ENCODE peak calls at places on chromosomes 5 and 9, in seven cellular contexts. One of them, this sample, is unnamed.

GRCh38 chr9:138042146-138042545 is 164.6 kb downstream of the CACNA1B start:
- DNase-seq in mesenchymal stem cell: no peak
- DNase-seq in H1: no peak
- DNase-seq in neuronal stem cell: no peak
- DNase-seq in mesendoderm: no peak
- DNase-seq in trophoblast cell: no peak
- DNase-seq in H9: no peak
- DNase-seq in this sample: no peak

GRCh38 chr5:122311888-122312669 is at the start of gene SNCAIP:
- DNase-seq in mesenchymal stem cell: peak
- DNase-seq in H1: no peak
- DNase-seq in neuronal stem cell: peak
- DNase-seq in mesendoderm: peak
- DNase-seq in trophoblast cell: peak
- DNase-seq in H9: peak
- DNase-seq in this sample: peak

GRCh38 chr9:72292184-72292787 is 72.7 kb downstream of the ZFAND5 start:
- DNase-seq in mesenchymal stem cell: peak
- DNase-seq in H1: no peak
- DNase-seq in neuronal stem cell: no peak
- DNase-seq in mesendoderm: no peak
- DNase-seq in trophoblast cell: no peak
- DNase-seq in H9: no peak
- DNase-seq in this sample: peak

GRCh38 chr5:151048526-151048925 is 28.1 kb downstream of the GPX3 start:
- DNase-seq in mesenchymal stem cell: peak
- DNase-seq in H1: no peak
- DNase-seq in neuronal stem cell: no peak
- DNase-seq in mesendoderm: peak
- DNase-seq in trophoblast cell: no peak
- DNase-seq in H9: peak
- DNase-seq in this sample: no peak

GRCh38 chr5:179823937-179824744 is 3.4 kb downstream of the SQSTM1 start:
- DNase-seq in mesenchymal stem cell: no peak
- DNase-seq in H1: no peak
- DNase-seq in neuronal stem cell: no peak
- DNase-seq in mesendoderm: no peak
- DNase-seq in trophoblast cell: no peak
- DNase-seq in H9: no peak
- DNase-seq in this sample: no peak

GRCh38 chr9:104575451-104575850 is 6.5 kb downstream of the OR13C8 start:
- DNase-seq in mesenchymal stem cell: no peak
- DNase-seq in H1: no peak
- DNase-seq in neuronal stem cell: no peak
- DNase-seq in mesendoderm: no peak
- DNase-seq in trophoblast cell: no peak
- DNase-seq in H9: no peak
- DNase-seq in this sample: no peak

GRCh38 chr5:5702934-5703333 is 280.5 kb downstream of the ICE1 start:
- DNase-seq in mesenchymal stem cell: no peak
- DNase-seq in H1: no peak
- DNase-seq in neuronal stem cell: no peak
- DNase-seq in mesendoderm: no peak
- DNase-seq in trophoblast cell: no peak
- DNase-seq in H9: no peak
- DNase-seq in this sample: no peak

GRCh38 chr5:34597034-34597433 is 59.1 kb upstream of the RAI14 start:
- DNase-seq in mesenchymal stem cell: no peak
- DNase-seq in H1: no peak
- DNase-seq in neuronal stem cell: no peak
- DNase-seq in mesendoderm: no peak
- DNase-seq in trophoblast cell: no peak
- DNase-seq in H9: no peak
- DNase-seq in this sample: no peak

GRCh38 chr9:93380410-93381060 is 71.0 kb upstream of the FAM120A start:
- DNase-seq in mesenchymal stem cell: no peak
- DNase-seq in H1: no peak
- DNase-seq in neuronal stem cell: no peak
- DNase-seq in mesendoderm: peak
- DNase-seq in trophoblast cell: no peak
- DNase-seq in H9: no peak
- DNase-seq in this sample: no peak

GRCh38 chr9:136310273-136311030 is 6.6 kb upstream of the CCDC187 start:
- DNase-seq in mesenchymal stem cell: no peak
- DNase-seq in H1: no peak
- DNase-seq in neuronal stem cell: no peak
- DNase-seq in mesendoderm: no peak
- DNase-seq in trophoblast cell: no peak
- DNase-seq in H9: no peak
- DNase-seq in this sample: no peak

GRCh38 chr9:132837501-132838268 is 40.4 kb downstream of the AK8 start:
- DNase-seq in mesenchymal stem cell: no peak
- DNase-seq in H1: no peak
- DNase-seq in neuronal stem cell: no peak
- DNase-seq in mesendoderm: no peak
- DNase-seq in trophoblast cell: no peak
- DNase-seq in H9: no peak
- DNase-seq in this sample: no peak

GRCh38 chr5:170342153-170342552 is 44.6 kb upstream of the LCP2 start:
- DNase-seq in mesenchymal stem cell: no peak
- DNase-seq in H1: no peak
- DNase-seq in neuronal stem cell: no peak
- DNase-seq in mesendoderm: no peak
- DNase-seq in trophoblast cell: no peak
- DNase-seq in H9: no peak
- DNase-seq in this sample: no peak

GRCh38 chr5:127031147-127031862 is 947 bp upstream of the MARCHF3 start:
- DNase-seq in mesenchymal stem cell: no peak
- DNase-seq in H1: no peak
- DNase-seq in neuronal stem cell: no peak
- DNase-seq in mesendoderm: no peak
- DNase-seq in trophoblast cell: no peak
- DNase-seq in H9: peak
- DNase-seq in this sample: no peak

GRCh38 chr9:92986175-92987110 is 39.1 kb downstream of the FGD3 start:
- DNase-seq in mesenchymal stem cell: peak
- DNase-seq in H1: no peak
- DNase-seq in neuronal stem cell: no peak
- DNase-seq in mesendoderm: peak
- DNase-seq in trophoblast cell: no peak
- DNase-seq in H9: no peak
- DNase-seq in this sample: no peak

DNA sequence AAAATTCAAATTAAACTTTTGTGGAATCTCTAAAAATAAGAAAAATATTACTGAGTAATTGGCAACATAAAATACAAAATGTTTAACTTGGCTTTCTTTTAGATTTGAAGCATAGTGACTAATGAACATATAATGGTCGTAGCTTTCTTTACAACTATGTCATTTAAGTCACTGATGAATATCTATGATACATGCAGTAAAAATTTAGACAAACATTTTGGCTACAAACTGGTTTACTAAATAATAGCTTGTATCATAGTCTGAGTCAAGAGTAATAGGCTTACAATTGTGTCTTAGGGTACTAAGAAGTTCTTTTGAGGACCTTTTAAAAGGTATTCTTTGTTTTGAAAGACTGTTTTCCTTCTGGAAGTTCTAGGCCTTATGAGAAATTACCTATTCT is 2.0 kb upstream of the APC start:
- DNase-seq in mesenchymal stem cell: peak
- DNase-seq in H1: no peak
- DNase-seq in neuronal stem cell: no peak
- DNase-seq in mesendoderm: no peak
- DNase-seq in trophoblast cell: peak
- DNase-seq in H9: no peak
- DNase-seq in this sample: peak
- H4K8ac ChIP-seq in mesenchymal stem cell: no peak
- H4K8ac ChIP-seq in H1: no peak
- H4K8ac ChIP-seq in neuronal stem cell: no peak
- H4K8ac ChIP-seq in mesendoderm: no peak
- H4K8ac ChIP-seq in trophoblast cell: no peak
- H4K8ac ChIP-seq in H9: no peak
- H4K8ac ChIP-seq in this sample: no peak

GRCh38 chr5:173507171-173507570 is 109.3 kb downstream of the BOD1 start:
- DNase-seq in mesenchymal stem cell: no peak
- DNase-seq in H1: no peak
- DNase-seq in neuronal stem cell: no peak
- DNase-seq in mesendoderm: no peak
- DNase-seq in trophoblast cell: no peak
- DNase-seq in H9: no peak
- DNase-seq in this sample: no peak
- H2BK120ac ChIP-seq in mesenchymal stem cell: no peak
- H2BK120ac ChIP-seq in H1: no peak
- H2BK120ac ChIP-seq in neuronal stem cell: no peak
- H2BK120ac ChIP-seq in mesendoderm: no peak
- H2BK120ac ChIP-seq in trophoblast cell: no peak
- H2BK120ac ChIP-seq in H9: no peak
- H2BK120ac ChIP-seq in this sample: no peak

GRCh38 chr5:139301766-139302499 is 8.4 kb downstream of the MATR3 start:
- DNase-seq in mesenchymal stem cell: no peak
- DNase-seq in H1: no peak
- DNase-seq in neuronal stem cell: no peak
- DNase-seq in mesendoderm: no peak
- DNase-seq in trophoblast cell: peak
- DNase-seq in H9: no peak
- DNase-seq in this sample: no peak
- H4K8ac ChIP-seq in mesenchymal stem cell: no peak
- H4K8ac ChIP-seq in H1: no peak
- H4K8ac ChIP-seq in neuronal stem cell: no peak
- H4K8ac ChIP-seq in mesendoderm: no peak
- H4K8ac ChIP-seq in trophoblast cell: no peak
- H4K8ac ChIP-seq in H9: no peak
- H4K8ac ChIP-seq in this sample: no peak

DNA sequence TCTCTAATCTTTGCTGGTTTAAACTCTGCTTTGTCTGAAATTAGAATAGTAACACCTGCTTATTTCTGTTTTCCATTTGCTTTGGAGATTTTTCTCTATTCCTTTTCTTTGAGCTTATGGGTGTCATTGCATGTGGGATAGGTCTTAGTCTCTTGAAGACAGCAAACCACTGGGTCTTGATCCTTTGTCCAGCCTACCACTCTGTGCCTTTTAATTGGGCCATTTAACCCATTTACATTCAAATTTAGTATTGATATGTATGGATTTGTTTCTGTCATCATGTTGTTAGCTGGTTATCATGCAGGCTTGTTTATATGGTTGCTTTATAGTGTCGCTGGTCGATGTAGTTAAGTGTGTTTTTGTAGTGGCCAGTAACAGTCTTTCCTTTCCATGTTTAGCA is 914.7 kb downstream of the MAT2B start:
- DNase-seq in mesenchymal stem cell: no peak
- DNase-seq in H1: no peak
- DNase-seq in neuronal stem cell: no peak
- DNase-seq in mesendoderm: no peak
- DNase-seq in trophoblast cell: no peak
- DNase-seq in H9: no peak
- DNase-seq in this sample: no peak
- H2BK120ac ChIP-seq in mesenchymal stem cell: no peak
- H2BK120ac ChIP-seq in H1: no peak
- H2BK120ac ChIP-seq in neuronal stem cell: no peak
- H2BK120ac ChIP-seq in mesendoderm: no peak
- H2BK120ac ChIP-seq in trophoblast cell: no peak
- H2BK120ac ChIP-seq in H9: no peak
- H2BK120ac ChIP-seq in this sample: no peak

GRCh38 chr5:82793808-82794419 is 283.3 kb downstream of the TMEM167A start:
- DNase-seq in mesenchymal stem cell: peak
- DNase-seq in H1: peak
- DNase-seq in neuronal stem cell: peak
- DNase-seq in mesendoderm: peak
- DNase-seq in trophoblast cell: peak
- DNase-seq in H9: peak
- DNase-seq in this sample: peak
- H4K8ac ChIP-seq in mesenchymal stem cell: no peak
- H4K8ac ChIP-seq in H1: no peak
- H4K8ac ChIP-seq in neuronal stem cell: no peak
- H4K8ac ChIP-seq in mesendoderm: no peak
- H4K8ac ChIP-seq in trophoblast cell: no peak
- H4K8ac ChIP-seq in H9: no peak
- H4K8ac ChIP-seq in this sample: no peak

DNA sequence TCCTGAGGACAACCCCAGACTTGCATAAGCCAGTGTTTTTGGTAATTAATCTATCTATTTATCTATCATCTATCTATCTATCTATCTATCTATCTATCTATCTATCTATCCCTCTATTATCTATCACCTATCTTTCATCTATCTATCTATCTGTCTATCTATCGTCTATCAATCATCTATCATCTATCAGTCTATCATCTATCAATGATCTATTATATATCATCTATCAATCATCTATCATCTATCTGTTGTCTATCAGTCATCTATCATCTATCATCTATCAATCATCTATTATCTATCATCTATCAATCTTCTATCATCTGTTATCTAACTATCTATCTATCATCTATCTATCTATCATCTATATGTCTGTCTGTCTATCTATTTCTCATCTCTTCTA is 85.5 kb downstream of the PTCH1 start:
- DNase-seq in mesenchymal stem cell: no peak
- DNase-seq in H1: no peak
- DNase-seq in neuronal stem cell: no peak
- DNase-seq in mesendoderm: no peak
- DNase-seq in trophoblast cell: no peak
- DNase-seq in H9: no peak
- DNase-seq in this sample: no peak
- H2BK120ac ChIP-seq in mesenchymal stem cell: no peak
- H2BK120ac ChIP-seq in H1: no peak
- H2BK120ac ChIP-seq in neuronal stem cell: no peak
- H2BK120ac ChIP-seq in mesendoderm: no peak
- H2BK120ac ChIP-seq in trophoblast cell: no peak
- H2BK120ac ChIP-seq in H9: no peak
- H2BK120ac ChIP-seq in this sample: no peak

GRCh38 chr5:176577312-176578176 is 28.4 kb downstream of the CDHR2 start:
- DNase-seq in mesenchymal stem cell: no peak
- DNase-seq in H1: no peak
- DNase-seq in neuronal stem cell: no peak
- DNase-seq in mesendoderm: no peak
- DNase-seq in trophoblast cell: no peak
- DNase-seq in H9: no peak
- DNase-seq in this sample: no peak
- H4K8ac ChIP-seq in mesenchymal stem cell: no peak
- H4K8ac ChIP-seq in H1: no peak
- H4K8ac ChIP-seq in neuronal stem cell: peak
- H4K8ac ChIP-seq in mesendoderm: no peak
- H4K8ac ChIP-seq in trophoblast cell: no peak
- H4K8ac ChIP-seq in H9: no peak
- H4K8ac ChIP-seq in this sample: no peak

GRCh38 chr5:97097348-97098220 is 44.8 kb downstream of the LIX1 start:
- DNase-seq in mesenchymal stem cell: no peak
- DNase-seq in H1: no peak
- DNase-seq in neuronal stem cell: no peak
- DNase-seq in mesendoderm: peak
- DNase-seq in trophoblast cell: no peak
- DNase-seq in H9: no peak
- DNase-seq in this sample: no peak

GRCh38 chr5:97098864-97099454 is 43.5 kb downstream of the LIX1 start:
- DNase-seq in mesenchymal stem cell: no peak
- DNase-seq in H1: no peak
- DNase-seq in neuronal stem cell: no peak
- DNase-seq in mesendoderm: no peak
- DNase-seq in trophoblast cell: no peak
- DNase-seq in H9: no peak
- DNase-seq in this sample: no peak

GRCh38 chr5:97101189-97101910 is 41.1 kb downstream of the LIX1 start:
- DNase-seq in mesenchymal stem cell: peak
- DNase-seq in H1: no peak
- DNase-seq in neuronal stem cell: no peak
- DNase-seq in mesendoderm: no peak
- DNase-seq in trophoblast cell: no peak
- DNase-seq in H9: no peak
- DNase-seq in this sample: peak

GRCh38 chr5:97102010-97102470 is 40.4 kb downstream of the LIX1 start:
- DNase-seq in mesenchymal stem cell: no peak
- DNase-seq in H1: peak
- DNase-seq in neuronal stem cell: no peak
- DNase-seq in mesendoderm: peak
- DNase-seq in trophoblast cell: no peak
- DNase-seq in H9: peak
- DNase-seq in this sample: no peak

GRCh38 chr5:97100486-97100885 is 41.9 kb downstream of the LIX1 start:
- DNase-seq in mesenchymal stem cell: peak
- DNase-seq in H1: no peak
- DNase-seq in neuronal stem cell: no peak
- DNase-seq in mesendoderm: no peak
- DNase-seq in trophoblast cell: no peak
- DNase-seq in H9: no peak
- DNase-seq in this sample: peak
- H2BK120ac ChIP-seq in mesenchymal stem cell: no peak
- H2BK120ac ChIP-seq in H1: no peak
- H2BK120ac ChIP-seq in neuronal stem cell: no peak
- H2BK120ac ChIP-seq in mesendoderm: no peak
- H2BK120ac ChIP-seq in trophoblast cell: peak
- H2BK120ac ChIP-seq in H9: no peak
- H2BK120ac ChIP-seq in this sample: no peak

This sample was measured in IMR-90.